ENCODE peak calls at places on chromosomes 16 and 17, in seven cellular contexts. V is OCI-LY7, E is foreskin fibroblast, G is endothelial cell, K is upper lobe of right lung, X is IMR-90, A is type B pancreatic cell. Q is an unnamed sample.

GRCh38 chr17:68431045-68431608 is 26.2 kb downstream of the WIPI1 start:
- DNase-seq in V (no peak), E (no peak), G (no peak), K (no peak), X (no peak), A (no peak), Q (no peak)

GRCh38 chr17:44362964-44363612 is 565 bp downstream of the FAM171A2 start:
- DNase-seq in V (peak), E (no peak), G (no peak), K (peak), X (no peak), A (no peak), Q (peak)

GRCh38 chr17:27390540-27390939 is 65.7 kb upstream of the KSR1 start:
- DNase-seq in V (no peak), E (no peak), G (no peak), K (no peak), X (no peak), A (no peak), Q (no peak)

GRCh38 chr17:8628172-8628571 is 2.4 kb downstream of the MYH10 start:
- DNase-seq in V (no peak), E (no peak), G (no peak), K (no peak), X (no peak), A (no peak), Q (no peak)

GRCh38 chr16:12236491-12237030 is 260.0 kb downstream of the SNX29 start:
- DNase-seq in V (peak), E (no peak), G (no peak), K (no peak), X (peak), A (no peak), Q (peak)

GRCh38 chr16:59591480-59591879 is 857.4 kb upstream of the GOT2 start:
- DNase-seq in V (no peak), E (peak), G (no peak), K (no peak), X (peak), A (no peak), Q (no peak)

GRCh38 chr16:66081967-66082366 is 284.5 kb upstream of the CDH5 start:
- DNase-seq in V (no peak), E (peak), G (no peak), K (no peak), X (peak), A (no peak), Q (no peak)

GRCh38 chr16:89135166-89135565 is 36.4 kb upstream of the CDH15 start:
- DNase-seq in V (no peak), E (no peak), G (no peak), K (peak), X (no peak), A (no peak), Q (no peak)

GRCh38 chr17:56319531-56319930 is 166.3 kb downstream of the ANKFN1 start:
- DNase-seq in V (peak), E (peak), G (no peak), K (no peak), X (peak), A (no peak), Q (no peak)

GRCh38 chr16:60137891-60138290 is 1403.8 kb upstream of the GOT2 start:
- DNase-seq in V (no peak), E (no peak), G (no peak), K (no peak), X (no peak), A (no peak), Q (no peak)

GRCh38 chr17:77020973-77021372 is 119.8 kb upstream of the SEC14L1 start:
- DNase-seq in V (no peak), E (no peak), G (no peak), K (no peak), X (no peak), A (no peak), Q (no peak)

GRCh38 chr16:89949756-89950155 is 1.2 kb downstream of the DEF8 start:
- DNase-seq in V (peak), E (no peak), G (no peak), K (no peak), X (no peak), A (no peak), Q (no peak)

GRCh38 chr17:15384142-15384803 is 42.9 kb upstream of the TEKT3 start:
- DNase-seq in V (no peak), E (peak), G (no peak), K (no peak), X (peak), A (no peak), Q (no peak)

GRCh38 chr16:5971106-5971505 is 873.5 kb upstream of the EEF2KMT start:
- DNase-seq in V (peak), E (no peak), G (no peak), K (no peak), X (no peak), A (no peak), Q (no peak)

DNA sequence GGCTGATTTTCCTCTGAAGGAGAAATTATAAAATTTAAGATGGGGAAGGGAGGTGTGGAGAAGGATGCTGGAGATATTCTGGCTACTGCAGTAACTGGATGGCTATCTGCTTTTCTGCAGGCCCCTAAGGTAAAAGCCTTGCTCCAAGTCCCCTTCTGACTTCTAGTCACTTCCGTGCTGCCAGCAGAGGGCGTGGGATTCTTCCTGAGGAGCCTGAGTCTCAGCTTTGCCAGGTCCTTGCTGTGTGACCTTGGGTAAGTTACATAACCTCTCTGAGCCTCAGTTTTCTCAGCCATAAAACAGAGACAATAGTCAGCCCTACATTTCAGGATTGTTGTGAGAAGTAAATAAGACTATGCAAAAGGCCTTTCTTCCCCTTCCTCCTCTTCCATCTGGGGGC is 24.3 kb upstream of the TMEM220 start:
- DNase-seq in V (peak), E (no peak), G (no peak), K (no peak), X (peak), A (no peak), Q (peak)
- TF ChIP-seq CTCF in V (peak), E (peak), G (peak), K (peak), X (peak), A (peak), Q (peak)

DNA sequence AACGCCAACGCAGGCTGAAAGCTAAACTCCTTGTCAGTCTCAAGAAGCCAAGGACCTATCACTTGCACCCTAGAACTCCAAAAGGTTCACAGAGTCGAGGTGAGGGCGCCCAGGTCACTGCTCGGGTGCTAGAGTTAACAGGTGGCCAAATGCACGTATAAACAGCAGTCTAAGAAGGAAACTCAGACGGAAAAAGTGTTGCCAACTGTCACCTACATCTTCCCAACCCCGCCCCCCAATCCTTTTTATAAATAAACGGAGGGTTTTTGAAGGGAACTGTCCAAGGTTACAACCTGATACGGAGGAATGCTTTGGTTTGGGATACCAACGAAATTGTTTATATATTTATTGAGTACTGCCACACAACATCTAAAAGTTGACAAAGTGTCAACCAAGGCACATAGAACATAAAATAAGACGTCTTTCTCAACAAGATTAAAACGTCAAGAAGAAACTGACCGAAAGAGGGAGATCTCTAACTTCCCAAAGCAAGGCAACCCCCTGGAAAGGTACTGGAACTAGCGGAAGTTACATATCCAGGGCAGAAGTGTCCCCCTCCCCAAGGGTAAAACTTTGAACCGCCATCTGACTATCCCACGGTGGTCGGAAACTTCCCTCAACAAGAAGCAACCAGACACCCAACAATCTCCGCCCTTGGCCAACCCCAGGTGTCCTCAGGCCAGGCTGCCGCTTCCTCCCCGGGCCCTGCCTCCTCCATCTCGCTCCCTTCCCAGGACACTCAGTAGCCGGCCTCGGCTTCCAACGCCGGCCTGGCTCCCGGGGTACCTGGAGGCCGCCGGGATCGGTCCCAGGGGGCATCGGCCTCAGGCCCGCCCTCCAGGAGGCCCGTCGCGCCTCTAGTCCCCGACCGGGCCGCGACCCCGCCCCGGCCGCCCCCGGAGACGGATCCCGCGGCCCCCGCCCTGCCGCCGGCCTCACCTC is 982 bp downstream of the SPAG9 start:
- DNase-seq in V (peak), E (no peak), G (peak), K (peak), X (peak), A (peak), Q (peak)
- TF ChIP-seq CTCF in V (no peak), E (peak), G (no peak), K (peak), X (peak), A (peak), Q (no peak)

DNA sequence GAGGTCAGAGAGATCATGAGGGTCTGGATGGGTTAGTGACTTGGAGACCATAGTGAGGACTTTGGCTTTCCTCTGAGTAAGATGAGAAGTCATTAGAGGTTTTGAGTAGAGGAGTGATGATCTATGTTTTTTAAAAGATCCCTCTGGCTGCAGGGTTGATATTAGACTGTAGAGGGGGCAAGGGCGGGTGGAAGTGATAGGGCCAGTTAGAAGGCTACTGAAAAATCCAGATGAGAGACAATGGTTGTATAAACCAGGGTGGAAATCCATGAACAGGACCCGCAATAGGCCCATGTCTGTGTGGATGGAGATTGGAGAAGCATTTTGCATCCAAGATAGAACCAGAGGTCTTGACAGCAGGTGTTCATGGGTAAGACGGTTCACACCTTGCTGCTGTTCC is 9.8 kb downstream of the ITGAL start:
- DNase-seq in V (no peak), E (no peak), G (no peak), K (no peak), X (no peak), A (no peak), Q (no peak)
- TF ChIP-seq CTCF in V (peak), E (peak), G (no peak), K (no peak), X (peak), A (peak), Q (no peak)

DNA sequence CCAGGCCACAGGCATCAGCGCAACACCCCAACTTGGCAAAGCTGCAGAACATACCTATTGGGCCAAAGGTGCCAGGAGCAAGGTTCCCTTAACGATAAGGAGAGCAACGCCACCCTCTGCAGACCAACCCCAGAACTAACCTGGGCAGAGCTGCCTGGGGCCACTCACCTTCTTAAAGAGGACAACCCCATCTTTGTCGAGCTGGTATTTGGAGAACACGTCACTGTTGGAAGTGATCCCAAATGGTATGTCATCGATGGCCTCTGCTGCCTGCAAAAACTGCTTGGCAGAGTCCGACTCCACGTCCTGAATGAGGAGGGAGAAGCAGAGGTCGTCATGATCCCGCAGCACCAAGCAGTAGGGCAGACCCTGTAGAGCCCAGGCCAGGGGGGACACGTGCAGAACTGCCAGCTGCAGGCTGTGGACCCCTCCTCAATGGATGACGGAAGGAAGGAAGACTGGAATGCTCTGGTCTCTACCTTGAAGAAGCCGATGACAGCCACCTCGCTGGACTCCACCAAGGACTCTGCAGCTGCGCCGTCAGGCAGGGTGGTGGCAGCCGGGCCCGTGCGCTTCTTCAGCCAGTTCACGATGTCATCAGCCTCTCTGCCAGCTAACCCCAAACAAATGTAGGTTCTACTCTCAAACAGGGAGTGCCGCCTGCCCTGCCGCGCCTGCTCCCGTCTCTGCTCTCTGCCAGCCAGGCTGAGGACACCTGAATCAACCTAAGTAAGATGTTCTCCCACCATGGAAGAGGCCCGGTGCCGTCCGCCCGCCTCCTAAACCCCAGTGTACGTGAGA is 5.2 kb downstream of the P4HB start:
- DNase-seq in V (no peak), E (no peak), G (no peak), K (no peak), X (no peak), A (no peak), Q (no peak)
- TF ChIP-seq CTCF in V (peak), E (no peak), G (no peak), K (no peak), X (no peak), A (no peak), Q (no peak)

GRCh38 chr17:21020622-21021021 is 22.2 kb downstream of the USP22 start:
- DNase-seq in V (no peak), E (no peak), G (no peak), K (peak), X (no peak), A (no peak), Q (no peak)

GRCh38 chr17:21017861-21018260 is 24.9 kb downstream of the USP22 start:
- DNase-seq in V (no peak), E (no peak), G (no peak), K (peak), X (no peak), A (no peak), Q (no peak)

GRCh38 chr17:21021208-21021803 is 21.5 kb downstream of the USP22 start:
- DNase-seq in V (no peak), E (no peak), G (no peak), K (peak), X (no peak), A (no peak), Q (no peak)

GRCh38 chr17:21018894-21019293 is 23.9 kb downstream of the USP22 start:
- DNase-seq in V (no peak), E (no peak), G (no peak), K (peak), X (no peak), A (no peak), Q (no peak)

DNA sequence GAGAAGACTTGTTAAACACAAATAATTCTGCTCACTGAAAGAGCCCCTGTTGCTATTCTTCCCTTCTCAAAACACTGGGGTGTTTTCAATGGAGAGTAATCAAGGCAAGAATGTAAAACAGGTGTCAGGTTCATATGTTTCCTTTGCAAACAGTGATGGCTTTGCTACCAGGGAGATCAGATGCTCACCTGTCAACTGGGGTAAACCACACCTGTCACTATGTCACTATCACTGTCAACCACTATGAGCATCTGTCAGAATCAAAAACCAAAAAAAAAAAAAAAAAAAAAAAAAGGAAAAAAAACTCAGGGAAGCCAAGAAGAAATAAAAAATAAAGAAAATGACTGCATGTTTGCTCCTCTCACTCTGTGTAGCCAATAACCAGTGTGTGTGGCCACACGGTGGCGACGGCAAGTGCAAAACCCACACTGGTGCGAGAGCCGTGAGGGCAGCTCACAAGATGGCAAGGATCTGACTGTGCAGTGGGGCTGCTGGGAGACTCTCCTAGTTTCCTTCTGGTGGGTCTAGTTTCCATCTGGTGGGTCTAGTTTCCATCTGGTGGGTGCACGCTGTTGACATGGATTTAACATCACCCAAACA is 22.7 kb downstream of the USP22 start:
- DNase-seq in V (peak), E (no peak), G (no peak), K (peak), X (no peak), A (no peak), Q (no peak)
- TF ChIP-seq CTCF in V (peak), E (peak), G (no peak), K (peak), X (peak), A (peak), Q (peak)

GRCh38 chr16:73034374-73034773 is 13.6 kb downstream of the ZFHX3 start:
- DNase-seq in V (no peak), E (no peak), G (no peak), K (no peak), X (no peak), A (no peak), Q (no peak)

GRCh38 chr16:73037331-73037745 is 10.6 kb downstream of the ZFHX3 start:
- DNase-seq in V (no peak), E (no peak), G (no peak), K (no peak), X (no peak), A (no peak), Q (no peak)

GRCh38 chr16:73037845-73038570 is 9.9 kb downstream of the ZFHX3 start:
- DNase-seq in V (no peak), E (no peak), G (no peak), K (no peak), X (no peak), A (no peak), Q (no peak)

GRCh38 chr16:73033271-73033998 is 14.5 kb downstream of the ZFHX3 start:
- DNase-seq in V (no peak), E (no peak), G (no peak), K (no peak), X (no peak), A (no peak), Q (peak)

DNA sequence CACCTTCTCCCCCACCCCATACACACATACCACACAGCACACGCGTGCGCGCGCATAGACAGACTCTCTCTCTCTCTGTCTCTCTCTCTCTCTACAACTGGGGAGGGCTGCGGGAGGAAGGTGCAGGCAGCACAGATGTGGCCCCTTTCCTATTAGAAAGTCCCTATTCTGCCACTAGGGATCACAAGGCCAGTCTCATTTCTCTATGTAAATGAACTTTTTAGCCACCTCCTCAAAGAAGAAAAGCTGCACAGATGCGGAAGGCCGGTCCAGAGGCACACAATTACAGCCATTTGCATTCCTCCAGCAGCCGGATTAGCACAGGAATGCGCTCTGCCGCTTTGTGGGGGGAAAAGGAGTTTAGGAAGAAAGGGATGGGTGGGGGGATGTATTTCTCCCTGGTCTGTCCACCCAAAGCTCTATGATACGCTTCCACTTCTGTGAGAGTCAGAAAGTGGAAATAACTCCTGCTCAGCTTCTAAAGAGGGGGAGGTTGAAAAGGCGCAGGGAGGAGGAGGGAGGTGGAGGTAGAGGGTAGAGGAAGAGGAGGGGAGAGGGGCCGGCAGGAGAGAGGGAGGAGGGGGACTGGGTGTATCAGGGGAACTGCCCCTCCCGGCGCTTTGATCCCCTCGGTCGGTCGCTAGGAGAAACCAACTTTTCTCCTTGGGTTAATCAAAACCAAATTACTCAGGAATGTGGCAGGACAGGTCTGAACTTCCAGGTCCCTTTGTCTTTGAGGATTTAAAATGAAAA is 11.7 kb downstream of the ZFHX3 start:
- DNase-seq in V (no peak), E (no peak), G (no peak), K (peak), X (no peak), A (no peak), Q (no peak)
- TF ChIP-seq CTCF in V (no peak), E (no peak), G (no peak), K (no peak), X (no peak), A (peak), Q (no peak)

Q was measured in nephron progenitor cell.